ENCODE peak calls at places on chromosomes 7 and 10, in seven cellular contexts. M is WERI-Rb-1, L is A549, U is transverse colon, Q is fibroblast of mammary gland, V is fibroblast of pulmonary artery, F is AG04450. E is an unnamed sample.

GRCh38 chr10:78821052-78821451 is 247.7 kb upstream of the ZMIZ1 start:
- DNase-seq in M (no peak), L (no peak), U (no peak), Q (no peak), V (no peak), F (no peak), E (no peak)

GRCh38 chr10:63889756-63890155 is 368.6 kb downstream of the REEP3 start:
- DNase-seq in M (no peak), L (no peak), U (no peak), Q (no peak), V (no peak), F (no peak), E (no peak)

GRCh38 chr10:77311186-77311585 is 326.4 kb downstream of the KCNMA1 start:
- DNase-seq in M (no peak), L (no peak), U (no peak), Q (no peak), V (no peak), F (no peak), E (no peak)

GRCh38 chr10:11110499-11110898 is 92.8 kb downstream of the CELF2 start:
- DNase-seq in M (no peak), L (no peak), U (no peak), Q (no peak), V (no peak), F (no peak), E (no peak)

GRCh38 chr7:131108212-131108980 is 219.3 kb upstream of the MKLN1 start:
- DNase-seq in M (no peak), L (peak), U (peak), Q (peak), V (peak), F (no peak), E (peak)

GRCh38 chr7:110830778-110831177 is 260.1 kb upstream of the LRRN3 start:
- DNase-seq in M (no peak), L (no peak), U (no peak), Q (peak), V (no peak), F (no peak), E (no peak)

GRCh38 chr10:32446701-32447406 is 914 bp downstream of the CCDC7 start:
- DNase-seq in M (no peak), L (peak), U (no peak), Q (peak), V (no peak), F (no peak), E (no peak)

GRCh38 chr7:71733108-71733870 is 601.3 kb downstream of the GALNT17 start:
- DNase-seq in M (peak), L (peak), U (peak), Q (peak), V (peak), F (peak), E (peak)

GRCh38 chr10:71179382-71179781 is 33.0 kb upstream of the UNC5B start:
- DNase-seq in M (peak), L (no peak), U (no peak), Q (no peak), V (no peak), F (no peak), E (no peak)

GRCh38 chr10:131266936-131267813 is 44.3 kb downstream of the TCERG1L start:
- DNase-seq in M (no peak), L (no peak), U (no peak), Q (no peak), V (no peak), F (no peak), E (no peak)

GRCh38 chr7:68770649-68771048 is 827.6 kb upstream of the AUTS2 start:
- DNase-seq in M (peak), L (no peak), U (no peak), Q (no peak), V (no peak), F (no peak), E (no peak)

GRCh38 chr7:127387974-127388373 is 4.5 kb downstream of the ZNF800 start:
- DNase-seq in M (no peak), L (no peak), U (no peak), Q (peak), V (no peak), F (no peak), E (no peak)

GRCh38 chr7:15168489-15168888 is 265.9 kb upstream of the DGKB start:
- DNase-seq in M (no peak), L (no peak), U (no peak), Q (no peak), V (no peak), F (no peak), E (no peak)

GRCh38 chr10:79400567-79401004 is 44.8 kb downstream of the ZCCHC24 start:
- DNase-seq in M (peak), L (peak), U (peak), Q (peak), V (no peak), F (no peak), E (no peak)

GRCh38 chr7:35593896-35594295 is 101.0 kb downstream of the HERPUD2 start:
- DNase-seq in M (peak), L (peak), U (no peak), Q (peak), V (peak), F (no peak), E (no peak)

GRCh38 chr10:103042129-103042528 is 124.0 kb downstream of the CNNM2 start:
- DNase-seq in M (no peak), L (no peak), U (no peak), Q (no peak), V (no peak), F (no peak), E (peak)

GRCh38 chr7:7156663-7157062 is 25.7 kb upstream of the C1GALT1 start:
- DNase-seq in M (no peak), L (no peak), U (no peak), Q (no peak), V (no peak), F (no peak), E (no peak)

GRCh38 chr7:7157177-7157886 is 25.0 kb upstream of the C1GALT1 start:
- DNase-seq in M (no peak), L (no peak), U (peak), Q (peak), V (peak), F (peak), E (peak)

GRCh38 chr7:7152315-7152714 is 30.0 kb upstream of the C1GALT1 start:
- DNase-seq in M (no peak), L (no peak), U (no peak), Q (no peak), V (no peak), F (no peak), E (no peak)

GRCh38 chr7:7159063-7159645 is 23.2 kb upstream of the C1GALT1 start:
- DNase-seq in M (no peak), L (no peak), U (no peak), Q (no peak), V (no peak), F (no peak), E (no peak)

DNA sequence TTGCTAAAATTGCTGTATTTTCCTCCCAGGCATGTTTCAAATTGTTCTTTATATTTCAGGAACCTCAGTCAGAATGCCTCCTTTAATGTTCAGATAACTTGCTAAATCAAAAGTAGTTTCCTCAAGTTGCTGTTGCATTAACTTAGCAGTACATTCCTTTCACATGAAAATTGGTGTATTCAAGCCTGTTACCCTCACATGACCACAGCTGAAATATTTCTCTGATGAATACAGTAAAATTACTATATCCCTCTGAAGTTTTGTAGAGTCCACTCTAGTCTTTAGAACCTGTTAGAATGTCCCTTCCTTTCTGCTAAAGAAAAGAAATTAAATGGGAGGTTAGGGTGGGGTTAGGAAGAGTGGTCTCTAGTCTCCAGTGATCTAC is 24.5 kb upstream of the C1GALT1 start:
- DNase-seq in M (no peak), L (no peak), U (no peak), Q (peak), V (peak), F (no peak), E (peak)
- H3K4me3 ChIP-seq in M (no peak), L (no peak), U (no peak), Q (peak), V (no peak), F (peak), E (peak)

GRCh38 chr7:111953611-111954010 is 252.6 kb downstream of the DOCK4 start:
- DNase-seq in M (no peak), L (peak), U (no peak), Q (peak), V (peak), F (no peak), E (peak)
- TF ChIP-seq CTCF in M (no peak), L (peak), U (no peak), Q (peak), V (no peak), F (no peak), E (peak)

GRCh38 chr7:106065560-106066500 is 46.3 kb downstream of the SYPL1 start:
- DNase-seq in M (no peak), L (no peak), U (peak), Q (peak), V (no peak), F (no peak), E (peak)

GRCh38 chr7:106063039-106063438 is 49.1 kb downstream of the SYPL1 start:
- DNase-seq in M (no peak), L (no peak), U (no peak), Q (no peak), V (no peak), F (no peak), E (no peak)

GRCh38 chr7:106064329-106064728 is 47.8 kb downstream of the SYPL1 start:
- DNase-seq in M (no peak), L (no peak), U (no peak), Q (no peak), V (no peak), F (no peak), E (no peak)

GRCh38 chr7:106063692-106064091 is 48.4 kb downstream of the SYPL1 start:
- DNase-seq in M (no peak), L (no peak), U (no peak), Q (no peak), V (no peak), F (no peak), E (no peak)

DNA sequence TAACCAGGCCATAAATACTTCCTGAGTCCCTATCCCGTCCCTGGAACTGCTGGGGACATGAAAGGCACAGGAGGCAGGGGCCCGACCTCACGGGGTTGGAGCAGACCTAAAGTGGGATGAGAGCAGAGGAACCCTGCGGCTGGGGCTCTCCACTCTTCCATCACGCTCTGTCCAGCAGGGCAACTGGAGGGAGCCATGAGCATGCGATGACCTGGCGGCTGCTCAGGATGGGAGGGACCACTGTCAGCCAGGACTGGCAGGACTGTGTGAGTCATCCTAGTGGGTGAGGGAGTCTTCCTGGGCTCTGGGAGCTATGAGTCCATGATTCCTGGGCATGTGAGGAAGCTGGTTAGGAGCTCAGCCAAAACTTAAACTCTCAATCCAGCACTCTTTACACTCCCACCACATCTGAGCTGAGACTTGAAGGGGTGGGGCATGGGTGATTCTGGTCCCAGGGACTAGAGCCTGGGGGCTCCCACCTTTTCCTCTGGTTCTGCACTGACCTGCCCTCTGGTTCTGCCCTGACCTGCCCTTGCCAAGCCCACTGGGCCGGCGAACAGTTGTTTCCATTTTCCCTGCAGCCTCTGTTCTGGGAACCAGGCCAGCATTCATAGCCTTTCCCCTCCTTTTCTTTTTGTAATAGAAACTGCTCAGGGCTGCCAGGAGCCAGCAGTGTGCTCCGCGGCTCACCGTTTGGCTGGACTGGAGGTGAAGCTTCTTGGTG is 47.1 kb downstream of the SYPL1 start:
- DNase-seq in M (no peak), L (peak), U (peak), Q (peak), V (peak), F (peak), E (peak)
- H3K4me3 ChIP-seq in M (no peak), L (peak), U (peak), Q (peak), V (peak), F (peak), E (peak)

GRCh38 chr10:44968101-44968886 is 8.7 kb downstream of the RASSF4 start:
- DNase-seq in M (no peak), L (no peak), U (no peak), Q (peak), V (peak), F (no peak), E (no peak)

GRCh38 chr10:44965651-44966097 is 6.1 kb downstream of the RASSF4 start:
- DNase-seq in M (no peak), L (no peak), U (no peak), Q (no peak), V (no peak), F (no peak), E (no peak)

GRCh38 chr10:44966129-44966815 is 6.7 kb downstream of the RASSF4 start:
- DNase-seq in M (no peak), L (no peak), U (no peak), Q (no peak), V (no peak), F (no peak), E (no peak)

GRCh38 chr10:44967596-44967995 is 8.0 kb downstream of the RASSF4 start:
- DNase-seq in M (no peak), L (no peak), U (no peak), Q (no peak), V (no peak), F (no peak), E (no peak)

GRCh38 chr10:44966816-44967509 is 7.4 kb downstream of the RASSF4 start:
- DNase-seq in M (no peak), L (no peak), U (no peak), Q (no peak), V (no peak), F (no peak), E (no peak)
- TF ChIP-seq CTCF in M (peak), L (peak), U (no peak), Q (peak), V (peak), F (peak), E (peak)

DNA sequence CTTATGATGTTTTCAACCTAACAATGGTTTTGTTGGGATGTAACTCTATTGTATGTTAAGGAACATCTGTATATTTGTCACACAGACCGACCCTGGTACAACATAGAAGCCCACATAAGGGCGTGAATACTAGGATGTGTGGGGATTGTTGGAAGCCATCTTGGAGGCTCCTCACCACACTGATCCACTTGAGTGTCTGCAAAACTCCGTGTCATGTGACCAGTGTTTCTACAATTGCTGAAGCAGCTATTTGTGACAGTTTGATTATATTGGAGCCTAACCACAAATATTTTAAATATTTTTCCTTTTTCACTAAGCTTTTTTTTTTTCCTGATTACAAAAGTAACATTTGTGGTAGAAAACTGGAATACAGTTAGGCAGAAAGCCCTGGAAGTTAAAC is 27.9 kb downstream of the RALA start:
- DNase-seq in M (no peak), L (no peak), U (no peak), Q (peak), V (peak), F (peak), E (no peak)
- H3K4me3 ChIP-seq in M (no peak), L (no peak), U (no peak), Q (no peak), V (no peak), F (no peak), E (no peak)

GRCh38 chr7:43511029-43511428 is 71.9 kb upstream of the STK17A start:
- DNase-seq in M (no peak), L (peak), U (no peak), Q (no peak), V (no peak), F (no peak), E (no peak)
- TF ChIP-seq CTCF in M (peak), L (no peak), U (no peak), Q (peak), V (no peak), F (no peak), E (no peak)

DNA sequence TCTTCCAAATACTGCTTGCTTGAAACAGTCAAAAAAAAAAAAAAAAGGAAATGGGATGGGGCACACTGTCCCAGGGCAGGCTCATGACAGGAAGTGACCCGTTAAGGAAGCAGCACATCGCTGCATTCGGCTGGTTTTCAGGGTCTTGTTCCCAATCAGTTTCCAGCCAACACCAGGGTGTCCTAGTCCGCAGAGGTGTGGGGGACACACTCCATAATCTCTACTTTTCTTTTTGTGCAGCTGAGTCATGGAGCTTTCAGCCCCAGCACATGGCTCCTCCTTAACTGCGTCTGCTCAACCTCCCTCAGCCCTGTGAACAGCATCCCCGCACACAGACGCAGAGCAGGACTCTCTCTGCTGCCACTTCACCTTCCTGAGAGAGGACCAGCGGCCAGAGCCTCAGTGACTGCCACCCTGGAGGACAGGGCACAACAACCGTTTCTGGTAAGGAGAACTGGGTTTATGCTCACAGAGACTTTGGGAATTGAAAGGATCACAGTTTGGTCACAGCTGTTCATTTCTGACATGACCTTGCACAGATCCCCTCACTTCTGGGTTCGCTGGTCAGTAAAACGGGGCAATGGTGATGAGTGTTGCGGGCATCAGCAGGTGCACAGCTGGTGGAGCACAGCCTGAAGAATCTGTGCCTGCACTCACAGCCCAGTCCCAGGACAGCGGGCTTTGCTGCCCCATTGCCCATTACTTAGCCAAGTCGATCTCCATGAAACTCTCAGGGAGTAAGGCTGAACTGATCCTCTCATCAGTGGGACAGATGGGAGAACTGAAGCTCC is at the start of gene GIMAP5:
- DNase-seq in M (no peak), L (no peak), U (no peak), Q (no peak), V (no peak), F (no peak), E (no peak)
- H3K4me3 ChIP-seq in M (no peak), L (no peak), U (peak), Q (no peak), V (no peak), F (no peak), E (no peak)

GRCh38 chr7:87345166-87345927 is at the start of gene CROT:
- DNase-seq in M (peak), L (peak), U (peak), Q (peak), V (peak), F (peak), E (peak)
- TF ChIP-seq CTCF in M (no peak), L (no peak), U (no peak), Q (no peak), V (no peak), F (no peak), E (peak)

DNA sequence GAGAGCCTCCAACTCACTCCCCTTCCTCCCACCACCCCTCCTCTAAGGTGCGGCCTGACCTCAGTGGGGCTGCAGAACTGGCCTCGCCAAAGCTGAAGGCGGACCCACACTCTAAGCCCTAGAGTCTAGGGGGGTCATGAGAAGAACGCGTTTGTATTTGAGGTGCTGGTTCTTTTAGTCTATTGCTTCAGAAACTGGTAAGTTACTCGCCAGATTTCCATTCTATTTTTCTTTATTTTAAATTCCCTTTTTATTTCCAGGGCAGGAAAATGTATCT is 357.5 kb downstream of the DNAJB6 start:
- DNase-seq in M (no peak), L (no peak), U (no peak), Q (no peak), V (no peak), F (no peak), E (no peak)
- H3K4me3 ChIP-seq in M (no peak), L (no peak), U (no peak), Q (no peak), V (no peak), F (no peak), E (no peak)

GRCh38 chr7:28808786-28809533 is 149.2 kb downstream of the TRIL start:
- DNase-seq in M (no peak), L (no peak), U (peak), Q (peak), V (peak), F (no peak), E (peak)
- TF ChIP-seq CTCF in M (no peak), L (no peak), U (no peak), Q (no peak), V (no peak), F (no peak), E (no peak)